ENCODE peak calls at places on chromosome 2, in six cellular contexts. U is GM23338; C is activated CD8-positive, alpha-beta memory T cell treated with anti-CD3 and anti-CD28 coated beads for 48 hours; Z is ACHN; R is activated CD4-positive, alpha-beta memory T cell treated with anti-CD3 and anti-CD28 coated beads for 36 hours; K is amniotic stem cell. M is an unnamed sample.
A peak's percentile ranks its signal among the peaks of the same experiment; 100 is the strongest.

GRCh38 chr2:161178756-161179155 is 18.5 kb downstream of the TANK start:
- DNase-seq in Z (no peak), U (peak; percentile 11), R (no peak), C (no peak), K (no peak), M (no peak)

GRCh38 chr2:18454692-18455255 is 105.7 kb downstream of the RDH14 start:
- DNase-seq in C (no peak), K (no peak), R (no peak), Z (no peak), U (no peak), M (no peak)

GRCh38 chr2:14631676-14632075 is 841 bp upstream of the LRATD1 start:
- DNase-seq in U (no peak), C (no peak), K (no peak), R (no peak), Z (no peak), M (no peak)

GRCh38 chr2:96954490-96954846 is 31.9 kb downstream of the FAM178B start:
- DNase-seq in R (no peak), C (no peak), K (no peak), U (no peak), Z (no peak), M (no peak)

GRCh38 chr2:201938151-201938815 is 95.4 kb upstream of the FZD7 start:
- DNase-seq in R (no peak), U (no peak), K (no peak), C (no peak), Z (no peak), M (no peak)

GRCh38 chr2:183059561-183059960 is 19.0 kb upstream of the DUSP19 start:
- DNase-seq in C (no peak), K (peak; percentile 59), R (no peak), Z (peak; percentile 66), U (no peak), M (no peak)

GRCh38 chr2:39730685-39731302 is 48.3 kb downstream of the THUMPD2 start:
- DNase-seq in Z (peak; percentile 55), R (no peak), K (no peak), C (no peak), U (peak; percentile 75), M (peak; percentile 60)

GRCh38 chr2:21694536-21694935 is 570.8 kb downstream of the TDRD15 start:
- DNase-seq in C (no peak), K (no peak), R (no peak), Z (no peak), U (no peak), M (no peak)

GRCh38 chr2:152861349-152861942 is 143.0 kb downstream of the ARL6IP6 start:
- DNase-seq in K (no peak), U (peak; percentile 79), C (no peak), R (peak; percentile 15), Z (peak; percentile 42), M (peak; percentile 62)

GRCh38 chr2:238940806-238941205 is 92.9 kb downstream of the TWIST2 start:
- DNase-seq in Z (no peak), K (no peak), C (no peak), R (no peak), U (no peak), M (no peak)